ENCODE peak calls at places on chromosome 20, in four cellular contexts. E is SJSA1; L is CD8-positive, alpha-beta memory T cell; Q is Calu3. N is an unnamed sample.

GRCh38 chr20:32006841-32007786 is 3.1 kb upstream of the CCM2L start:
- DNase-seq in E (no peak), L (peak; percentile 1), Q (no peak), N (no peak)

GRCh38 chr20:14495066-14495465 is 157.7 kb upstream of the FLRT3 start:
- DNase-seq in Q (no peak), E (peak; percentile 10), L (no peak), N (no peak)

GRCh38 chr20:62898970-62899632 is 27.2 kb downstream of the DIDO1 start:
- DNase-seq in L (peak; percentile 47), Q (no peak), E (no peak), N (no peak)

GRCh38 chr20:8132632-8133587 is 844 bp downstream of the PLCB1 start:
- DNase-seq in E (no peak), Q (no peak), L (peak; percentile 53), N (no peak)

GRCh38 chr20:17202668-17203067 is 24.2 kb upstream of the PCSK2 start:
- DNase-seq in Q (no peak), E (no peak), L (no peak), N (no peak)

GRCh38 chr20:21074605-21075336 is 31.4 kb downstream of the LINC00237 start:
- DNase-seq in E (no peak), Q (no peak), L (no peak), N (no peak)

GRCh38 chr20:40966516-40967185 is 62.0 kb upstream of the TOP1 start:
- DNase-seq in E (no peak), L (no peak), Q (no peak), N (no peak)

GRCh38 chr20:7736336-7736735 is 203.9 kb downstream of the HAO1 start:
- DNase-seq in Q (no peak), E (no peak), L (no peak), N (no peak)

GRCh38 chr20:6654490-6655247 is 112.8 kb upstream of the BMP2 start:
- DNase-seq in E (no peak), L (no peak), Q (no peak), N (no peak)

GRCh38 chr20:62722627-62723026 is 14.0 kb downstream of the NTSR1 start:
- DNase-seq in L (no peak), E (no peak), Q (no peak), N (no peak)

GRCh38 chr20:10922941-10923340 is 249.1 kb upstream of the JAG1 start:
- DNase-seq in E (peak; percentile 95), Q (peak; percentile 36), L (no peak), N (no peak)

GRCh38 chr20:13991311-13991710 is 897 bp upstream of the SEL1L2 start:
- DNase-seq in Q (no peak), L (no peak), E (no peak), N (no peak)

GRCh38 chr20:36116813-36117441 is 37.6 kb upstream of the EPB41L1 start:
- DNase-seq in L (no peak), Q (no peak), E (no peak), N (no peak)

GRCh38 chr20:4850960-4851359 is 129.3 kb downstream of the PRND start:
- DNase-seq in E (no peak), Q (no peak), L (no peak), N (no peak)

GRCh38 chr20:62350629-62351422 is 16.3 kb downstream of the LAMA5 start:
- DNase-seq in Q (peak; percentile 52), E (no peak), L (no peak), N (no peak)

GRCh38 chr20:45506927-45507820 is 8.2 kb downstream of the SPINT3 start:
- DNase-seq in L (no peak), E (no peak), Q (no peak), N (no peak)

GRCh38 chr20:19975436-19975799 is 41.7 kb upstream of the NAA20 start:
- DNase-seq in E (no peak), Q (no peak), L (no peak), N (no peak)

GRCh38 chr20:19841740-19842139 is 83.7 kb downstream of the RIN2 start:
- DNase-seq in L (no peak), E (no peak), Q (no peak), N (no peak)

GRCh38 chr20:17614812-17615644 is 45.2 kb downstream of the DSTN start:
- DNase-seq in L (peak; percentile 44), E (no peak), Q (no peak), N (no peak)

GRCh38 chr20:63226020-63226943 is 9.4 kb upstream of the BIRC7 start:
- DNase-seq in L (no peak), E (no peak), Q (peak; percentile 36), N (no peak)

GRCh38 chr20:5511930-5512329 is 195.2 kb upstream of the PROKR2 start:
- DNase-seq in E (no peak), L (no peak), Q (no peak), N (no peak)

N was measured in NK-92 treated with Interleukin-12 subunit alpha and Interleukin-12 subunit beta, amount 100 ng/mL, for 24 hours.